ENCODE peak calls at places on chromosomes 2 and 18, in eight cellular contexts. D, E, L, F, N, C, M and R are unnamed samples.

GRCh38 chr18:13137041-13137938 is 81.3 kb upstream of the LDLRAD4 start:
- DNase-seq in N (peak), E (peak), F (no peak), M (no peak), D (peak), C (no peak), L (peak), R (no peak)

GRCh38 chr2:52536929-52537460 is 1230.6 kb upstream of the CHAC2 start:
- DNase-seq in L (no peak), N (no peak), E (no peak), D (no peak), M (no peak), F (peak), C (peak), R (no peak)

GRCh38 chr18:32910694-32911296 is 138.0 kb upstream of the KLHL14 start:
- DNase-seq in M (no peak), C (no peak), L (no peak), F (peak), E (no peak), D (no peak), N (no peak), R (no peak)

GRCh38 chr2:32522770-32523169 is 105.1 kb upstream of the TTC27 start:
- DNase-seq in F (no peak), L (no peak), C (no peak), D (no peak), E (no peak), M (no peak), N (no peak), R (no peak)

GRCh38 chr2:237434916-237435315 is 21.0 kb upstream of the COL6A3 start:
- DNase-seq in E (no peak), D (peak), L (peak), N (no peak), C (no peak), F (no peak), M (no peak), R (peak)

GRCh38 chr2:71155846-71156245 is 25.4 kb downstream of the MPHOSPH10 start:
- DNase-seq in D (no peak), M (no peak), C (no peak), N (no peak), E (no peak), F (no peak), L (no peak), R (no peak)

GRCh38 chr2:172096661-172097547 is 5.8 kb downstream of the DLX2 start:
- DNase-seq in M (no peak), C (no peak), E (no peak), L (peak), N (no peak), F (peak), D (no peak), R (peak)

GRCh38 chr2:201448701-201449100 is 2.6 kb downstream of the TRAK2 start:
- DNase-seq in M (no peak), N (no peak), E (peak), F (no peak), C (no peak), L (no peak), D (peak), R (no peak)

GRCh38 chr2:239389414-239390329 is 11.1 kb downstream of the HDAC4 start:
- DNase-seq in C (no peak), N (no peak), L (no peak), F (no peak), D (no peak), M (no peak), E (no peak), R (no peak)

GRCh38 chr2:129129087-129129486 is 810.4 kb upstream of the HS6ST1 start:
- DNase-seq in L (no peak), D (no peak), N (no peak), F (no peak), C (no peak), E (no peak), M (peak), R (no peak)

GRCh38 chr2:70904371-70905216 is 31.1 kb upstream of the ATP6V1B1 start:
- DNase-seq in L (no peak), M (no peak), E (no peak), C (no peak), D (no peak), N (no peak), F (no peak), R (no peak)

GRCh38 chr2:15272961-15273360 is 288.2 kb downstream of the NBAS start:
- DNase-seq in F (no peak), E (no peak), C (no peak), N (no peak), L (no peak), D (no peak), M (no peak), R (no peak)

GRCh38 chr2:162929571-162929970 is 91.0 kb upstream of the KCNH7 start:
- DNase-seq in D (no peak), N (no peak), C (no peak), E (no peak), F (no peak), M (no peak), L (no peak), R (peak)

GRCh38 chr2:101520246-101520645 is 45.3 kb upstream of the RFX8 start:
- DNase-seq in F (peak), C (no peak), L (peak), M (no peak), D (no peak), E (no peak), N (no peak), R (peak)

GRCh38 chr2:236674238-236674637 is 104.6 kb downstream of the ACKR3 start:
- DNase-seq in D (no peak), L (no peak), N (no peak), C (no peak), F (no peak), M (no peak), E (peak), R (no peak)

GRCh38 chr18:24015897-24016631 is 1.5 kb downstream of the TTC39C start:
- DNase-seq in L (no peak), E (no peak), M (no peak), C (no peak), N (no peak), F (no peak), D (no peak), R (no peak)

GRCh38 chr18:45621068-45621511 is 5.8 kb downstream of the SLC14A2 start:
- DNase-seq in N (no peak), F (peak), L (peak), C (peak), M (no peak), D (peak), E (peak), R (peak)

GRCh38 chr2:224127871-224128501 is 88.9 kb upstream of the SERPINE2 start:
- DNase-seq in M (no peak), L (peak), C (peak), D (no peak), N (no peak), E (no peak), F (peak), R (peak)

GRCh38 chr2:202090530-202090929 is 17.5 kb downstream of the KIAA2012 start:
- DNase-seq in N (no peak), M (no peak), D (no peak), E (no peak), C (no peak), F (no peak), L (no peak), R (no peak)

GRCh38 chr2:119433636-119434327 is 2.1 kb downstream of the TMEM37 start:
- DNase-seq in N (no peak), C (peak), E (peak), L (no peak), F (no peak), M (no peak), D (peak), R (no peak)

GRCh38 chr2:9002313-9002636 is 1.2 kb downstream of the MBOAT2 start:
- DNase-seq in M (no peak), E (no peak), N (no peak), C (no peak), L (no peak), F (peak), D (no peak), R (no peak)

GRCh38 chr2:80073134-80073561 is 231.4 kb downstream of the LRRTM1 start:
- DNase-seq in E (peak), D (peak), M (peak), N (no peak), F (peak), C (peak), L (peak), R (peak)

GRCh38 chr2:7031424-7032245 is 114.4 kb downstream of the RNF144A start:
- DNase-seq in D (peak), C (peak), F (no peak), N (peak), L (peak), E (peak), M (peak), R (peak)

GRCh38 chr18:58044370-58045264 is 591 bp downstream of the NEDD4L start:
- DNase-seq in C (peak), F (peak), D (peak), L (peak), N (peak), E (peak), M (peak), R (peak)

GRCh38 chr2:218318241-218318640 is 25.9 kb upstream of the TMBIM1 start:
- DNase-seq in F (no peak), C (no peak), N (no peak), E (no peak), L (no peak), D (no peak), M (no peak), R (no peak)

GRCh38 chr2:235623052-235623451 is 129.2 kb downstream of the AGAP1 start:
- DNase-seq in E (no peak), L (no peak), M (no peak), N (no peak), C (no peak), F (no peak), D (no peak), R (no peak)

GRCh38 chr2:30232801-30233130 is 1.4 kb downstream of the LBH start:
- DNase-seq in E (no peak), N (no peak), D (peak), L (peak), F (peak), C (no peak), M (no peak), R (no peak)

GRCh38 chr2:178187861-178188260 is 6.5 kb upstream of the OSBPL6 start:
- DNase-seq in C (no peak), M (no peak), N (no peak), D (no peak), F (no peak), L (no peak), E (no peak), R (no peak)

GRCh38 chr2:173568054-173568453 is 213.4 kb downstream of the CDCA7 start:
- DNase-seq in L (peak), E (peak), M (no peak), D (peak), C (no peak), N (no peak), F (no peak), R (peak)

GRCh38 chr2:85433511-85434089 is 15.1 kb downstream of the SH2D6 start:
- DNase-seq in N (peak), L (peak), C (peak), F (peak), D (peak), M (no peak), E (peak), R (peak)

GRCh38 chr2:111015256-111015655 is 105.5 kb upstream of the BCL2L11 start:
- DNase-seq in C (no peak), L (no peak), N (no peak), M (no peak), E (no peak), F (no peak), D (no peak), R (no peak)

GRCh38 chr18:44848931-44849330 is 168.2 kb downstream of the SETBP1 start:
- DNase-seq in E (no peak), M (no peak), F (no peak), D (no peak), N (peak), C (peak), L (peak), R (no peak)

GRCh38 chr18:3248670-3249359 is 1.2 kb downstream of the MYL12A start:
- DNase-seq in D (peak), N (no peak), C (peak), F (peak), L (peak), M (peak), E (peak), R (peak)

GRCh38 chr2:17620841-17621240 is 80.3 kb downstream of the VSNL1 start:
- DNase-seq in M (no peak), L (peak), C (no peak), N (no peak), F (peak), D (no peak), E (no peak), R (peak)

GRCh38 chr2:190871539-190871938 is 9.1 kb upstream of the GLS start:
- DNase-seq in D (no peak), N (no peak), E (no peak), C (no peak), F (no peak), M (no peak), L (peak), R (peak)

GRCh38 chr2:239268082-239268481 is 132.7 kb downstream of the HDAC4 start:
- DNase-seq in L (no peak), E (peak), N (peak), F (no peak), D (peak), C (peak), M (peak), R (no peak)

GRCh38 chr2:27007416-27008374 is 25.1 kb upstream of the TMEM214 start:
- DNase-seq in F (no peak), D (no peak), N (no peak), C (no peak), M (no peak), E (no peak), L (no peak), R (no peak)

GRCh38 chr18:35458271-35458670 is 39.5 kb downstream of the INO80C start:
- DNase-seq in F (no peak), M (no peak), C (no peak), N (no peak), E (no peak), D (no peak), L (no peak), R (no peak)

GRCh38 chr18:48825101-48825745 is 125.5 kb downstream of the SMAD7 start:
- DNase-seq in L (peak), F (peak), E (peak), C (no peak), M (no peak), D (no peak), N (peak), R (peak)

DNA sequence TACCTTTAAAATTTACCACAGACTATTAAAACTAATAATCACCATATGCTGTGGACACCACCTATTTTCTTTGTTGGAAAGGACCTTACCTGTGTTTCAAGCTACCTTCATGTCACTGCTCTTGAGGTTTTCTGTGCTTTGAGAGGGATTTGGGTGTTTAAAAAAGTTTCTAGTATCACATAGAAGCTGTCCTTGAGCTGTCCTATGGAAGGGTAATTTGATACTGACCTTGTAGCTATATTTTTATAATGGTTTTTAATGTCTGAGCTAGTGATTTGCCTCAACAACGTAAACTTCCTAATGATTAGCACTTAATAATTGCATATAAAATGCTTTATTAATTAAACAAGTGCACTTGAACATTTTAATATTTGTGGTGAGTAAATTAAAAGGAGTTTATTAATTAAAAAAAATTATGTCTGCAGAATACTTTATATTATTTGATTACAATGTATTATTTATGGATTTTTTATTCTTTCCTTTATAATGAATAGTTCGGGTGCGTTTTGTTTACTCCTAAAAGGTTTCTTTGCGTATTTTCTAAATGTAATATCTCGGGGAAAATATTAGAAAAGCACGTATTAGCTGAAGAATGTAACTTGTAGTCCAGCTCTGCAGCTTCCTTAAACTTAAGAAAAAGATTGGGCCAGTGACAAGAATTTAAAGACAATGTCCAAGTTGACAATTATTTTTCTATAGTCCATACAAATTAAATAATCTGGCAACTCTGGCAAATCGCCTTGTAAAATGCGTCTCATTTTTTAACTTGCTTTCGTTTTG is 2.3 kb downstream of the HOXD8 start:
- DNase-seq in M (no peak), F (no peak), N (no peak), D (no peak), L (no peak), C (no peak), E (no peak), R (no peak)
- H3K4me3 ChIP-seq in M (no peak), F (no peak), N (peak), D (peak), L (no peak), C (no peak), E (no peak), R (peak)

GRCh38 chr2:48135797-48136196 is 229.5 kb upstream of the FBXO11 start:
- DNase-seq in N (no peak), L (no peak), D (no peak), E (no peak), F (no peak), C (no peak), M (no peak), R (no peak)
- TF ChIP-seq CTCF in N (no peak), L (no peak), D (no peak), E (no peak), F (no peak), C (no peak), M (no peak), R (no peak)

DNA sequence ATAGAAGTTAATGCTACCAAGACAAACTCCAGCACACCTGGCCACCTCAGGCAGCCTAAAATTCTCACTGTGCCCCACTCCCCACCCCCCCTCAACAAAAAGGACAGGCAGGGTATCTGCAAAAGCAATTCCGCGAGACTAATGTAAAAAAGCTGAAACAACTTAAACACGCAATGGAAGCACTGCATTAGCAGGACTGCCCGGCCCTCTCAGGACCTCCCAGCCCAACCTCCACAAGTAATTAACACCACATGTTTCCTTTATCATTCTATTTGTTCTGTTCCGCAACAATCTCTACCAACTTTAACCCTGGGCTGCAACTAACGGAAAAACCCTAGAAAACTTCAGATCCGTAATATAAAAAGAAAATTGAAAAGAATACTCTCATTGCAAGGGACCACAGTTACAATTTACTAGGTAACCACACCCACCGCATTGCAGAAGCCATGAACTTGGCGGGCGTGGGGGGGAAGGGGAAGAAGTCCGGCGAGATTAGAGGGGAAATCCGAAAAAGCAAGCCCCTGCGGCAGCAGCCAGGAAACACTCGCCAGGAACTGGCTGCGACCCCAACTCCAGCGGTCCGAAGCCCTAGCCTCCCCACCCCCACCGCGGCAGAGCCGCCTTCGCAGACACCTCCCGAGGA is 1.3 kb downstream of the EPB41L3 start:
- DNase-seq in M (no peak), C (no peak), E (peak), F (peak), L (no peak), D (peak), N (no peak), R (peak)
- H3K4me3 ChIP-seq in M (peak), C (peak), E (peak), F (peak), L (peak), D (peak), N (peak), R (peak)

GRCh38 chr2:3195865-3196504 is 181.6 kb downstream of the EIPR1 start:
- DNase-seq in L (no peak), E (no peak), M (no peak), N (no peak), C (no peak), D (no peak), F (no peak), R (no peak)

GRCh38 chr2:3197308-3197707 is 180.3 kb downstream of the EIPR1 start:
- DNase-seq in N (no peak), M (no peak), E (no peak), D (no peak), C (no peak), F (no peak), L (no peak), R (no peak)

GRCh38 chr2:3196716-3197115 is 180.9 kb downstream of the EIPR1 start:
- DNase-seq in L (no peak), F (no peak), M (no peak), N (no peak), D (no peak), E (no peak), C (no peak), R (no peak)

GRCh38 chr2:3199660-3200345 is 177.8 kb downstream of the EIPR1 start:
- DNase-seq in C (no peak), D (no peak), N (no peak), E (no peak), M (no peak), L (no peak), F (no peak), R (no peak)

GRCh38 chr2:3198119-3198518 is 179.5 kb downstream of the EIPR1 start:
- DNase-seq in M (no peak), F (no peak), N (no peak), E (no peak), D (no peak), L (no peak), C (no peak), R (peak)
- TF ChIP-seq CTCF in M (no peak), F (no peak), N (no peak), E (no peak), D (no peak), L (no peak), C (no peak), R (no peak)